ENCODE peak calls at places on chromosomes 3 and 15, in five cellular contexts. U, C, V, H and L are unnamed samples.

GRCh38 chr3:126126811-126127431 is 43.0 kb upstream of the SLC41A3 start:
- DNase-seq in V (no peak), H (no peak), C (no peak), U (no peak), L (no peak)

GRCh38 chr3:193452338-193452737 is 73.8 kb upstream of the ATP13A5 start:
- DNase-seq in V (no peak), U (no peak), C (no peak), H (no peak), L (no peak)

GRCh38 chr15:73367624-73368300 is 996 bp downstream of the HCN4 start:
- DNase-seq in H (no peak), U (no peak), C (no peak), V (peak; percentile 43), L (no peak)

GRCh38 chr15:27804569-27805260 is 294.4 kb downstream of the OCA2 start:
- DNase-seq in U (no peak), C (no peak), V (no peak), H (no peak), L (no peak)

GRCh38 chr3:156552973-156553372 is 1.9 kb downstream of the SSR3 start:
- DNase-seq in U (no peak), C (no peak), V (no peak), H (no peak), L (no peak)

GRCh38 chr3:4741404-4742307 is 237.6 kb upstream of the BHLHE40 start:
- DNase-seq in U (no peak), C (peak; percentile 94), V (no peak), H (peak; percentile 6), L (no peak)

GRCh38 chr3:73729969-73730440 is 105.3 kb upstream of the PDZRN3 start:
- DNase-seq in C (no peak), U (no peak), H (no peak), V (no peak), L (no peak)

GRCh38 chr3:171456765-171457164 is 3.4 kb downstream of the TNIK start:
- DNase-seq in H (no peak), C (no peak), V (no peak), U (no peak), L (no peak)

GRCh38 chr15:35827949-35828348 is 282.0 kb upstream of the DPH6 start:
- DNase-seq in H (no peak), U (no peak), V (no peak), C (no peak), L (no peak)

GRCh38 chr3:17412950-17413530 is 329.4 kb downstream of the TBC1D5 start:
- DNase-seq in U (peak; percentile 32), V (peak; percentile 28), C (peak; percentile 28), H (peak; percentile 4), L (no peak)

GRCh38 chr3:194906229-194906629 is 220.5 kb downstream of the FAM43A start:
- DNase-seq in V (no peak), H (no peak), U (no peak), C (no peak), L (no peak)

GRCh38 chr15:77784361-77785292 is 151.9 kb upstream of the LINGO1 start:
- DNase-seq in C (no peak), U (no peak), V (peak; percentile 59), H (no peak), L (peak; percentile 12)